ENCODE peak calls at places on chromosome 6, in four cellular contexts. One of them, this sample, is unnamed.

GRCh38 chr6:20906938-20907337 is 372.7 kb downstream of the CDKAL1 start:
- DNase-seq in CD8-positive, alpha-beta T cell: no peak
- DNase-seq in lower leg skin: no peak
- DNase-seq in brain microvascular endothelial cell: peak
- DNase-seq in this sample: peak

GRCh38 chr6:29663300-29664039 is 6.6 kb downstream of the MOG start:
- DNase-seq in brain microvascular endothelial cell: no peak
- DNase-seq in lower leg skin: no peak
- DNase-seq in CD8-positive, alpha-beta T cell: no peak
- DNase-seq in this sample: no peak

GRCh38 chr6:158382491-158382890 is 70.2 kb downstream of the TULP4 start:
- DNase-seq in CD8-positive, alpha-beta T cell: no peak
- DNase-seq in lower leg skin: no peak
- DNase-seq in brain microvascular endothelial cell: no peak
- DNase-seq in this sample: no peak

GRCh38 chr6:37608587-37608986 is 89.1 kb downstream of the MDGA1 start:
- DNase-seq in brain microvascular endothelial cell: no peak
- DNase-seq in CD8-positive, alpha-beta T cell: no peak
- DNase-seq in lower leg skin: no peak
- DNase-seq in this sample: no peak

GRCh38 chr6:168367285-168367720 is 47.7 kb upstream of the DACT2 start:
- DNase-seq in CD8-positive, alpha-beta T cell: no peak
- DNase-seq in lower leg skin: peak
- DNase-seq in brain microvascular endothelial cell: no peak
- DNase-seq in this sample: no peak

GRCh38 chr6:109298605-109299004 is 83.7 kb downstream of the CD164 start:
- DNase-seq in brain microvascular endothelial cell: no peak
- DNase-seq in CD8-positive, alpha-beta T cell: no peak
- DNase-seq in lower leg skin: no peak
- DNase-seq in this sample: no peak

GRCh38 chr6:166341915-166342292 is 441 bp downstream of the SFT2D1 start:
- DNase-seq in CD8-positive, alpha-beta T cell: peak
- DNase-seq in brain microvascular endothelial cell: no peak
- DNase-seq in lower leg skin: no peak
- DNase-seq in this sample: peak

GRCh38 chr6:144036064-144036873 is 28.2 kb upstream of the PLAGL1 start:
- DNase-seq in lower leg skin: no peak
- DNase-seq in brain microvascular endothelial cell: no peak
- DNase-seq in CD8-positive, alpha-beta T cell: no peak
- DNase-seq in this sample: peak

GRCh38 chr6:152054441-152054840 is 247.0 kb downstream of the ESR1 start:
- DNase-seq in brain microvascular endothelial cell: no peak
- DNase-seq in lower leg skin: no peak
- DNase-seq in CD8-positive, alpha-beta T cell: no peak
- DNase-seq in this sample: no peak

GRCh38 chr6:157650261-157650640 is 172.8 kb upstream of the SNX9 start:
- DNase-seq in CD8-positive, alpha-beta T cell: no peak
- DNase-seq in lower leg skin: no peak
- DNase-seq in brain microvascular endothelial cell: no peak
- DNase-seq in this sample: no peak

GRCh38 chr6:2231438-2231837 is 14.0 kb downstream of the GMDS start:
- DNase-seq in CD8-positive, alpha-beta T cell: no peak
- DNase-seq in lower leg skin: no peak
- DNase-seq in brain microvascular endothelial cell: no peak
- DNase-seq in this sample: no peak

GRCh38 chr6:39178235-39178634 is 51.0 kb downstream of the KCNK5 start:
- DNase-seq in lower leg skin: no peak
- DNase-seq in brain microvascular endothelial cell: no peak
- DNase-seq in CD8-positive, alpha-beta T cell: no peak
- DNase-seq in this sample: no peak

GRCh38 chr6:137291441-137291840 is 72.3 kb upstream of the IFNGR1 start:
- DNase-seq in CD8-positive, alpha-beta T cell: no peak
- DNase-seq in brain microvascular endothelial cell: peak
- DNase-seq in lower leg skin: peak
- DNase-seq in this sample: peak

GRCh38 chr6:39370021-39370420 is 47.5 kb upstream of the KCNK16 start:
- DNase-seq in CD8-positive, alpha-beta T cell: no peak
- DNase-seq in brain microvascular endothelial cell: no peak
- DNase-seq in lower leg skin: no peak
- DNase-seq in this sample: no peak

GRCh38 chr6:44932651-44933091 is 395.5 kb upstream of the RUNX2 start:
- DNase-seq in brain microvascular endothelial cell: no peak
- DNase-seq in CD8-positive, alpha-beta T cell: peak
- DNase-seq in lower leg skin: no peak
- DNase-seq in this sample: no peak

GRCh38 chr6:151054304-151054703 is 185.5 kb upstream of the AKAP12 start:
- DNase-seq in CD8-positive, alpha-beta T cell: no peak
- DNase-seq in lower leg skin: no peak
- DNase-seq in brain microvascular endothelial cell: peak
- DNase-seq in this sample: no peak

GRCh38 chr6:148745926-148746325 is 904 bp upstream of the UST start:
- DNase-seq in CD8-positive, alpha-beta T cell: no peak
- DNase-seq in lower leg skin: no peak
- DNase-seq in brain microvascular endothelial cell: no peak
- DNase-seq in this sample: no peak

GRCh38 chr6:134035823-134036296 is 16.6 kb downstream of the SLC2A12 start:
- DNase-seq in CD8-positive, alpha-beta T cell: no peak
- DNase-seq in brain microvascular endothelial cell: peak
- DNase-seq in lower leg skin: no peak
- DNase-seq in this sample: no peak

GRCh38 chr6:87164004-87164403 is 8.6 kb downstream of the ZNF292 start:
- DNase-seq in lower leg skin: no peak
- DNase-seq in CD8-positive, alpha-beta T cell: no peak
- DNase-seq in brain microvascular endothelial cell: no peak
- DNase-seq in this sample: no peak

GRCh38 chr6:111824608-111825337 is 48.5 kb downstream of the FYN start:
- DNase-seq in lower leg skin: no peak
- DNase-seq in brain microvascular endothelial cell: no peak
- DNase-seq in CD8-positive, alpha-beta T cell: no peak
- DNase-seq in this sample: no peak

GRCh38 chr6:96522469-96523009 is 933 bp downstream of the UFL1 start:
- DNase-seq in brain microvascular endothelial cell: peak
- DNase-seq in CD8-positive, alpha-beta T cell: no peak
- DNase-seq in lower leg skin: no peak
- DNase-seq in this sample: peak

GRCh38 chr6:44161997-44162338 is 3.3 kb downstream of the CAPN11 start:
- DNase-seq in lower leg skin: no peak
- DNase-seq in CD8-positive, alpha-beta T cell: no peak
- DNase-seq in brain microvascular endothelial cell: peak
- DNase-seq in this sample: peak

GRCh38 chr6:7201732-7202541 is 94.2 kb downstream of the RREB1 start:
- DNase-seq in lower leg skin: no peak
- DNase-seq in CD8-positive, alpha-beta T cell: no peak
- DNase-seq in brain microvascular endothelial cell: no peak
- DNase-seq in this sample: no peak

GRCh38 chr6:86715676-86716075 is 221.7 kb upstream of the HTR1E start:
- DNase-seq in brain microvascular endothelial cell: no peak
- DNase-seq in lower leg skin: no peak
- DNase-seq in CD8-positive, alpha-beta T cell: no peak
- DNase-seq in this sample: no peak

GRCh38 chr6:21188505-21189223 is 404.9 kb upstream of the SOX4 start:
- DNase-seq in brain microvascular endothelial cell: peak
- DNase-seq in lower leg skin: no peak
- DNase-seq in CD8-positive, alpha-beta T cell: no peak
- DNase-seq in this sample: peak

GRCh38 chr6:166058064-166058739 is 109.4 kb downstream of the TBXT start:
- DNase-seq in CD8-positive, alpha-beta T cell: no peak
- DNase-seq in brain microvascular endothelial cell: peak
- DNase-seq in lower leg skin: no peak
- DNase-seq in this sample: no peak

GRCh38 chr6:155310596-155310995 is 3.7 kb downstream of the TFB1M start:
- DNase-seq in brain microvascular endothelial cell: no peak
- DNase-seq in lower leg skin: no peak
- DNase-seq in CD8-positive, alpha-beta T cell: no peak
- DNase-seq in this sample: no peak

GRCh38 chr6:111114484-111114883 is 27.2 kb downstream of the SLC16A10 start:
- DNase-seq in lower leg skin: no peak
- DNase-seq in brain microvascular endothelial cell: no peak
- DNase-seq in CD8-positive, alpha-beta T cell: no peak
- DNase-seq in this sample: no peak

GRCh38 chr6:101832371-101832770 is 438.9 kb downstream of the GRIK2 start:
- DNase-seq in brain microvascular endothelial cell: no peak
- DNase-seq in CD8-positive, alpha-beta T cell: no peak
- DNase-seq in lower leg skin: no peak
- DNase-seq in this sample: no peak

GRCh38 chr6:39769012-39769411 is 23.2 kb upstream of the DAAM2 start:
- DNase-seq in brain microvascular endothelial cell: no peak
- DNase-seq in lower leg skin: no peak
- DNase-seq in CD8-positive, alpha-beta T cell: no peak
- DNase-seq in this sample: no peak

DNA sequence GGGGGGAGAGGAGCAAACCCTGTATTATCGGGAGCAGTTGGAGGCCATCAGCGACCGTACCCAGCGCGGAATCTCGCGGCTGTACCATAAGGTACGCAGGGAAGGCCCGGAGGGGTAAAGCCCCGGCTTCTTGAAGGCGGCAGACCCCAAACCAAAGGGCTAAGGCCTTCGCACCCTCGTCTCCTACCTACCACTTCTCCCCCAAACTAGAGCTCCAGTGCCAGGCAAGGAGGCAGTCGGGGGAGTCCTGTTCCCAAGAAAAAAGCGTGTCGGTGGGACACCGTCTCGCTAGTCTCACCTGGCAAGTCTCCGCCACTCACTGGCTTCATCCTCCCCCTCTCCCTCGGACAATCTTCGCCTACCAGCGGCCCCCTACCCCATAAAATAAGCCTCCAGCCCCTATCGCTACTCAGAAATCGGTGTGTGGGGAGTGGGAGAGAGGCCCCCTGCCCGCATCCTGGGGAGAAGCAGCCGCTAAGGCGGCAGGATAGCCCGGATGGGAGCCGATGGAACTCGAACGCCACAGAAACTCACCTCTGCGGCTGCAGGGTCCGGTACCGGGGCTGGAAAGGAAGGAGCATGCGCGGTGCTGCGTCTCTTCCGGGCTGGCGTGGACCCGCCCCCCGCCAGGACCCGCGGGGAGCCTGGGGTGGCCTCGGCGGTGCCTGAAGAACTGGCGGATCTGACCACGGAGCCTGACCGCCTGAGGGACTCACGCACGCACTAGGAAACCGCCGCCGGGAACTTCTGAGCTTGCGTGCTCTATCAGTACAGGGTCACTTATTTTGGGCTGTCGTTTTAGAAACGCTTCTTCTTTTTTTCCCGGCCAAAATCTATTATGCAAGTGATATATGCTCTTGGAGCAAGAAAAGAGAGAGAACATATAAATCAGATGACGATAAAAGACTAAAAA is at the start of gene RPS10:
- DNase-seq in brain microvascular endothelial cell: peak
- DNase-seq in lower leg skin: peak
- DNase-seq in CD8-positive, alpha-beta T cell: peak
- DNase-seq in this sample: peak
- TF ChIP-seq CTCF in brain microvascular endothelial cell: no peak
- TF ChIP-seq CTCF in lower leg skin: no peak
- TF ChIP-seq CTCF in CD8-positive, alpha-beta T cell: no peak
- TF ChIP-seq CTCF in this sample: no peak

GRCh38 chr6:131999545-132000146 is 48.5 kb upstream of the CCN2 start:
- DNase-seq in CD8-positive, alpha-beta T cell: no peak
- DNase-seq in lower leg skin: no peak
- DNase-seq in brain microvascular endothelial cell: no peak
- DNase-seq in this sample: no peak
- H3K4me3 ChIP-seq in CD8-positive, alpha-beta T cell: no peak
- H3K4me3 ChIP-seq in lower leg skin: no peak
- H3K4me3 ChIP-seq in brain microvascular endothelial cell: no peak
- H3K4me3 ChIP-seq in this sample: no peak

GRCh38 chr6:142550310-142550709 is 248.5 kb downstream of the ADGRG6 start:
- DNase-seq in CD8-positive, alpha-beta T cell: no peak
- DNase-seq in lower leg skin: no peak
- DNase-seq in brain microvascular endothelial cell: no peak
- DNase-seq in this sample: no peak

GRCh38 chr6:142548571-142548970 is 246.8 kb downstream of the ADGRG6 start:
- DNase-seq in CD8-positive, alpha-beta T cell: no peak
- DNase-seq in lower leg skin: no peak
- DNase-seq in brain microvascular endothelial cell: no peak
- DNase-seq in this sample: no peak

GRCh38 chr6:142551145-142551811 is 249.5 kb downstream of the ADGRG6 start:
- DNase-seq in CD8-positive, alpha-beta T cell: peak
- DNase-seq in brain microvascular endothelial cell: no peak
- DNase-seq in lower leg skin: peak
- DNase-seq in this sample: peak
- TF ChIP-seq CTCF in CD8-positive, alpha-beta T cell: no peak
- TF ChIP-seq CTCF in brain microvascular endothelial cell: peak
- TF ChIP-seq CTCF in lower leg skin: no peak
- TF ChIP-seq CTCF in this sample: no peak

GRCh38 chr6:149963462-149964242 is at the start of gene ULBP1:
- DNase-seq in lower leg skin: peak
- DNase-seq in brain microvascular endothelial cell: peak
- DNase-seq in CD8-positive, alpha-beta T cell: peak
- DNase-seq in this sample: peak

GRCh38 chr6:149964243-149965190 is 774 bp downstream of the ULBP1 start:
- DNase-seq in brain microvascular endothelial cell: peak
- DNase-seq in lower leg skin: peak
- DNase-seq in CD8-positive, alpha-beta T cell: peak
- DNase-seq in this sample: peak

GRCh38 chr6:149967591-149967990 is 3.8 kb downstream of the ULBP1 start:
- DNase-seq in lower leg skin: peak
- DNase-seq in CD8-positive, alpha-beta T cell: no peak
- DNase-seq in brain microvascular endothelial cell: no peak
- DNase-seq in this sample: no peak

GRCh38 chr6:149963212-149963461 is 606 bp upstream of the ULBP1 start:
- DNase-seq in brain microvascular endothelial cell: peak
- DNase-seq in lower leg skin: peak
- DNase-seq in CD8-positive, alpha-beta T cell: no peak
- DNase-seq in this sample: peak

GRCh38 chr6:149965191-149966020 is 1.7 kb downstream of the ULBP1 start:
- DNase-seq in CD8-positive, alpha-beta T cell: peak
- DNase-seq in brain microvascular endothelial cell: no peak
- DNase-seq in lower leg skin: peak
- DNase-seq in this sample: no peak
- H3K4me3 ChIP-seq in CD8-positive, alpha-beta T cell: peak
- H3K4me3 ChIP-seq in brain microvascular endothelial cell: peak
- H3K4me3 ChIP-seq in lower leg skin: no peak
- H3K4me3 ChIP-seq in this sample: peak

GRCh38 chr6:14105547-14105946 is 12.0 kb upstream of the CD83 start:
- DNase-seq in lower leg skin: no peak
- DNase-seq in CD8-positive, alpha-beta T cell: no peak
- DNase-seq in brain microvascular endothelial cell: no peak
- DNase-seq in this sample: no peak
- TF ChIP-seq CTCF in lower leg skin: no peak
- TF ChIP-seq CTCF in CD8-positive, alpha-beta T cell: no peak
- TF ChIP-seq CTCF in brain microvascular endothelial cell: no peak
- TF ChIP-seq CTCF in this sample: no peak

GRCh38 chr6:129789974-129790373 is 71.1 kb downstream of the TMEM244 start:
- DNase-seq in brain microvascular endothelial cell: no peak
- DNase-seq in lower leg skin: no peak
- DNase-seq in CD8-positive, alpha-beta T cell: no peak
- DNase-seq in this sample: no peak
- H3K4me3 ChIP-seq in brain microvascular endothelial cell: no peak
- H3K4me3 ChIP-seq in lower leg skin: no peak
- H3K4me3 ChIP-seq in CD8-positive, alpha-beta T cell: no peak
- H3K4me3 ChIP-seq in this sample: peak

GRCh38 chr6:27836783-27837635 is 75.2 kb downstream of the OR2B2 start:
- DNase-seq in CD8-positive, alpha-beta T cell: peak
- DNase-seq in brain microvascular endothelial cell: peak
- DNase-seq in lower leg skin: peak
- DNase-seq in this sample: peak
- TF ChIP-seq CTCF in CD8-positive, alpha-beta T cell: no peak
- TF ChIP-seq CTCF in brain microvascular endothelial cell: no peak
- TF ChIP-seq CTCF in lower leg skin: no peak
- TF ChIP-seq CTCF in this sample: no peak

This sample was measured in A673.